ENCODE peak calls at places on chromosomes 11 and 22, in five cellular contexts. R is cardiac muscle cell, N is astrocyte of the spinal cord, W is fibroblast of lung, T is NCI-H1105 treated with DMSO at 0.1 percent for 48 hours. V is an unnamed sample.

GRCh38 chr11:108435066-108435465 is 32.3 kb downstream of the C11orf65 start:
- DNase-seq in R (no peak), N (no peak), W (no peak), T (no peak), V (no peak)

GRCh38 chr11:71139516-71140205 is 112.7 kb downstream of the SHANK2 start:
- DNase-seq in R (peak), N (peak), W (peak), T (peak), V (no peak)

GRCh38 chr22:19631899-19632670 is 82.2 kb upstream of the SEPTIN5 start:
- DNase-seq in R (peak), N (peak), W (peak), T (no peak), V (peak)

GRCh38 chr11:78742430-78742829 is 167.8 kb upstream of the NARS2 start:
- DNase-seq in R (no peak), N (peak), W (peak), T (peak), V (no peak)

GRCh38 chr11:103883291-103883690 is 153.1 kb upstream of the DDI1 start:
- DNase-seq in R (no peak), N (no peak), W (no peak), T (no peak), V (no peak)

GRCh38 chr11:47393163-47394049 is 15.0 kb upstream of the SLC39A13 start:
- DNase-seq in R (peak), N (peak), W (peak), T (no peak), V (no peak)

GRCh38 chr22:18031670-18032454 is 7.5 kb upstream of the MICAL3 start:
- DNase-seq in R (peak), N (peak), W (peak), T (peak), V (peak)

GRCh38 chr11:86632499-86633269 is 39.7 kb downstream of the ME3 start:
- DNase-seq in R (peak), N (peak), W (peak), T (no peak), V (peak)

GRCh38 chr11:2302844-2303626 is 1.2 kb downstream of the TSPAN32 start:
- DNase-seq in R (no peak), N (no peak), W (no peak), T (no peak), V (no peak)

GRCh38 chr11:70699294-70700221 is 301.2 kb downstream of the CTTN start:
- DNase-seq in R (no peak), N (no peak), W (no peak), T (peak), V (no peak)

GRCh38 chr11:74749127-74749964 is 697 bp downstream of the RNF169 start:
- DNase-seq in R (peak), N (peak), W (peak), T (peak), V (peak)

GRCh38 chr11:34308049-34308692 is 49.6 kb downstream of the ABTB2 start:
- DNase-seq in R (no peak), N (no peak), W (no peak), T (no peak), V (peak)

GRCh38 chr11:45243931-45244330 is 42.2 kb downstream of the SYT13 start:
- DNase-seq in R (no peak), N (no peak), W (no peak), T (no peak), V (no peak)

GRCh38 chr11:100593321-100593720 is 93.8 kb upstream of the ARHGAP42 start:
- DNase-seq in R (no peak), N (no peak), W (peak), T (no peak), V (no peak)

GRCh38 chr11:33701302-33701701 is 676 bp upstream of the C11orf91 start:
- DNase-seq in R (peak), N (no peak), W (peak), T (peak), V (no peak)

GRCh38 chr11:3163241-3163981 is 1.7 kb downstream of the OSBPL5 start:
- DNase-seq in R (no peak), N (no peak), W (no peak), T (no peak), V (no peak)

GRCh38 chr22:44997060-44997459 is 12.7 kb downstream of the PHF21B start:
- DNase-seq in R (no peak), N (no peak), W (no peak), T (no peak), V (no peak)

GRCh38 chr11:112225753-112226061 is 521 bp upstream of the PTS start:
- DNase-seq in R (no peak), N (no peak), W (peak), T (no peak), V (no peak)

GRCh38 chr22:42356547-42356946 is 75.7 kb downstream of the NFAM1 start:
- DNase-seq in R (no peak), N (no peak), W (no peak), T (no peak), V (no peak)

GRCh38 chr11:43376065-43376464 is 17.3 kb downstream of the TTC17 start:
- DNase-seq in R (no peak), N (no peak), W (no peak), T (no peak), V (no peak)

GRCh38 chr11:108025387-108026080 is 16.8 kb downstream of the CUL5 start:
- DNase-seq in R (no peak), N (no peak), W (no peak), T (no peak), V (no peak)

GRCh38 chr22:35728639-35729308 is 11.1 kb downstream of the APOL5 start:
- DNase-seq in R (no peak), N (no peak), W (no peak), T (peak), V (no peak)

GRCh38 chr22:35921777-35922176 is 106.8 kb downstream of the RBFOX2 start:
- DNase-seq in R (peak), N (peak), W (peak), T (peak), V (peak)

GRCh38 chr11:30016588-30017363 is at the start of gene KCNA4:
- DNase-seq in R (peak), N (no peak), W (peak), T (peak), V (no peak)

GRCh38 chr11:17208257-17208999 is 642 bp upstream of the PIK3C2A start:
- DNase-seq in R (peak), N (peak), W (peak), T (peak), V (peak)

GRCh38 chr22:31243339-31244043 is 31.4 kb downstream of the LIMK2 start:
- DNase-seq in R (peak), N (peak), W (peak), T (no peak), V (peak)

V was measured in HCT116.